ENCODE peak calls at places on chromosome 13, in five cellular contexts. H is K562, K is pancreas, T is left ventricle myocardium inferior, A is fibroblast of mammary gland. B is an unnamed sample.
A peak's percentile ranks its signal among the peaks of the same experiment; 100 is the strongest.

GRCh38 chr13:43545317-43545874 is 241.4 kb downstream of the ENOX1 start:
- DNase-seq in H (no peak), K (no peak), T (peak; percentile 25), A (peak; percentile 87), B (no peak)

GRCh38 chr13:106500450-106500849 is 35.0 kb downstream of the EFNB2 start:
- DNase-seq in H (no peak), K (no peak), T (no peak), A (no peak), B (no peak)

GRCh38 chr13:20395061-20395916 is 130.4 kb downstream of the CRYL1 start:
- DNase-seq in H (no peak), K (no peak), T (no peak), A (no peak), B (no peak)

GRCh38 chr13:49429061-49429460 is 14.8 kb downstream of the CAB39L start:
- DNase-seq in H (no peak), K (no peak), T (no peak), A (no peak), B (no peak)

GRCh38 chr13:26067601-26068000 is 15.8 kb upstream of the SHISA2 start:
- DNase-seq in H (no peak), K (no peak), T (no peak), A (no peak), B (no peak)

GRCh38 chr13:27424246-27425150 is at the start of gene GTF3A:
- DNase-seq in H (peak; percentile 92), K (peak; percentile 91), T (peak; percentile 83), A (peak; percentile 77), B (peak; percentile 89)

GRCh38 chr13:40094056-40094455 is 438.6 kb downstream of the COG6 start:
- DNase-seq in H (no peak), K (no peak), T (no peak), A (no peak), B (no peak)

GRCh38 chr13:110396913-110397379 is 89.9 kb downstream of the COL4A2 start:
- DNase-seq in H (no peak), K (peak; percentile 55), T (peak; percentile 87), A (peak; percentile 100), B (peak; percentile 89)

GRCh38 chr13:106649495-106649894 is 81.6 kb upstream of the ARGLU1 start:
- DNase-seq in H (no peak), K (no peak), T (no peak), A (no peak), B (no peak)

GRCh38 chr13:50844181-50844875 is 836 bp upstream of the DLEU7 start:
- DNase-seq in H (no peak), K (no peak), T (no peak), A (no peak), B (no peak)

GRCh38 chr13:105908581-105908980 is 626.9 kb downstream of the EFNB2 start:
- DNase-seq in H (no peak), K (no peak), T (no peak), A (no peak), B (no peak)

GRCh38 chr13:110216403-110217041 is 90.4 kb downstream of the COL4A1 start:
- DNase-seq in H (no peak), K (no peak), T (no peak), A (peak; percentile 83), B (peak; percentile 46)

GRCh38 chr13:58369941-58370340 is 738.4 kb downstream of the PCDH17 start:
- DNase-seq in H (no peak), K (no peak), T (no peak), A (no peak), B (no peak)

GRCh38 chr13:107865643-107866006 is 349.7 kb downstream of the LIG4 start:
- DNase-seq in H (no peak), K (no peak), T (no peak), A (no peak), B (no peak)

GRCh38 chr13:35733832-35734231 is 257.3 kb upstream of the MAB21L1 start:
- DNase-seq in H (no peak), K (no peak), T (no peak), A (peak; percentile 73), B (no peak)

GRCh38 chr13:66087149-66087780 is 1142.9 kb downstream of the PCDH9 start:
- DNase-seq in H (no peak), K (no peak), T (no peak), A (no peak), B (no peak)

GRCh38 chr13:23339225-23339624 is 94.3 kb downstream of the SACS start:
- DNase-seq in H (no peak), K (no peak), T (no peak), A (no peak), B (no peak)

GRCh38 chr13:112894673-112895481 is 74.1 kb upstream of the MCF2L start:
- DNase-seq in H (no peak), K (no peak), T (peak; percentile 17), A (no peak), B (no peak)

GRCh38 chr13:66689628-66690027 is 540.5 kb downstream of the PCDH9 start:
- DNase-seq in H (no peak), K (no peak), T (no peak), A (peak; percentile 37), B (no peak)

GRCh38 chr13:88071371-88071770 is 400.2 kb downstream of the SLITRK5 start:
- DNase-seq in H (no peak), K (no peak), T (no peak), A (no peak), B (no peak)

GRCh38 chr13:40897058-40897457 is 107.6 kb downstream of the SLC25A15 start:
- DNase-seq in H (no peak), K (no peak), T (no peak), A (no peak), B (no peak)

GRCh38 chr13:43831088-43831487 is 44.3 kb upstream of the ENOX1 start:
- DNase-seq in H (no peak), K (no peak), T (no peak), A (peak; percentile 85), B (no peak)

GRCh38 chr13:64234255-64234654 is 2818.6 kb upstream of the PCDH20 start:
- DNase-seq in H (no peak), K (no peak), T (no peak), A (peak; percentile 47), B (no peak)

GRCh38 chr13:39810091-39810877 is 154.8 kb downstream of the COG6 start:
- DNase-seq in H (no peak), K (no peak), T (no peak), A (peak; percentile 2), B (no peak)

GRCh38 chr13:113565526-113566226 is 18.9 kb upstream of the TFDP1 start:
- DNase-seq in H (no peak), K (no peak), T (no peak), A (no peak), B (no peak)

GRCh38 chr13:19150712-19151228 is 30.9 kb downstream of the TUBA3C start:
- DNase-seq in H (no peak), K (no peak), T (no peak), A (no peak), B (peak; percentile 66)

GRCh38 chr13:110978390-110978789 is 63.5 kb upstream of the ANKRD10 start:
- DNase-seq in H (no peak), K (no peak), T (no peak), A (no peak), B (no peak)

GRCh38 chr13:112928958-112929777 is 39.8 kb upstream of the MCF2L start:
- DNase-seq in H (no peak), K (peak; percentile 47), T (no peak), A (peak; percentile 47), B (no peak)

GRCh38 chr13:98480915-98481510 is 95.9 kb downstream of the STK24 start:
- DNase-seq in H (peak; percentile 75), K (no peak), T (peak; percentile 60), A (peak; percentile 23), B (no peak)

GRCh38 chr13:44497801-44498200 is 78.3 kb downstream of the TSC22D1 start:
- DNase-seq in H (no peak), K (no peak), T (no peak), A (no peak), B (no peak)

DNA sequence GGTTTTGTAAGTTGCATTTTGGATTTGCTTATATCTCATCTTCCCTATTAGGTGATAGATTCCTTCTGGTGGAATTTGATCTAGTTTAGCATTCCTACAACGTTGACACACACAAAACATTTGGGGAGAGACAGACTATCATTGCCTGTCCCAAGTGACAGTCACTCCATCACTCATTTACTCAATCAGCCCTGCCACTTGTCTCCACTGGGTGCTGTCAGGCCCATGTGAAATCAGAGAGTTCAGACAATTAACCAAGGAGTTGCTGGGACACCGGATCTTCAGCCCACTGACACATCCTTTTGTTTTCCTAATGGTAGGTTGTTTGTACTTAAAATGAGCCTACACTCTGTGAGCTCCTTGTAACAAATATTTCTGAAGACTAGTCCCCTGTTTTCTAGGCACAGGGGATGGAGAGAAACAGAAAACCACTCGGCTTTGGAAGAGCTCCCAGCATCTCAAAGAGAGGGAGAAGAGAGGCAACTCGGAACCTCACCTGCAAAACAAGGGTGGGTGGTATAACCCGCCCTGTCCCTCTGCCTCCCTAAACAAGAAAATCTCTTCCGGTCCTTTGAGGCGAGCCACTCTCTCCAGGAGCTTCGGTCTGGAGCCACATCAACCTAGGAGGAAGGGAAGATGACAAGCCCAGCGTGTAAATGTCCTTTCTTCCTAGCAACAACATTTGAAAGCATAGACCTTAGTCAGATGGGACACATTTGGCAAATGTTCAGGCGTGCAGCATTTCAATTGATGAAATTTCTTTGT is 440.9 kb upstream of the KLF12 start:
- DNase-seq in H (no peak), K (no peak), T (no peak), A (no peak), B (no peak)
- TF ChIP-seq CTCF in H (no peak), K (no peak), T (no peak), A (no peak), B (no peak)

DNA sequence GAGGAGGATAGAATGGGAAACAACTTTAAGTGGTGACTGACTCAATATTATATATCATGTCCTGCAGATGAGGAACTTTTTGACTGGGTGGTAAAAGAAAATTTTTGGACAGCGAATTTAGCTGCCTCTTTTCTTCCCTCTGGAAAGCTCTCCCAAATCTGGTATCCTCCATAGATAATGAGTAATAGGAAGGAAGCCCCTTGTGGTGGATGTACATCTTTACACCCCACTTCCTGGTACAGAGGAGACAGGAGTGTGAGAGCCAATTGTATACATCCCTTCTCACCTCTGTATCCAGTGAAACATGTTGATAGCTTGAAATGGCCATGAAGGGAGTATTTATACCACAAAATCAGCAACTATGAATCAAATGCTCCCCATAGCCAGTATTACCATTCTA is 17.2 kb upstream of the TDRD3 start:
- DNase-seq in H (no peak), K (no peak), T (no peak), A (no peak), B (no peak)
- TF ChIP-seq CTCF in H (no peak), K (no peak), T (no peak), A (peak; percentile 8), B (no peak)

GRCh38 chr13:72782717-72783116 is 784 bp downstream of the PIBF1 start:
- DNase-seq in H (no peak), K (no peak), T (no peak), A (peak; percentile 35), B (no peak)

GRCh38 chr13:72781461-72782439 is at the start of the genes DIS3 and PIBF1:
- DNase-seq in H (peak; percentile 92), K (peak; percentile 97), T (peak; percentile 97), A (peak; percentile 97), B (peak; percentile 98)
- TF ChIP-seq CTCF in H (no peak), K (no peak), T (peak; percentile 16), A (no peak), B (no peak)

DNA sequence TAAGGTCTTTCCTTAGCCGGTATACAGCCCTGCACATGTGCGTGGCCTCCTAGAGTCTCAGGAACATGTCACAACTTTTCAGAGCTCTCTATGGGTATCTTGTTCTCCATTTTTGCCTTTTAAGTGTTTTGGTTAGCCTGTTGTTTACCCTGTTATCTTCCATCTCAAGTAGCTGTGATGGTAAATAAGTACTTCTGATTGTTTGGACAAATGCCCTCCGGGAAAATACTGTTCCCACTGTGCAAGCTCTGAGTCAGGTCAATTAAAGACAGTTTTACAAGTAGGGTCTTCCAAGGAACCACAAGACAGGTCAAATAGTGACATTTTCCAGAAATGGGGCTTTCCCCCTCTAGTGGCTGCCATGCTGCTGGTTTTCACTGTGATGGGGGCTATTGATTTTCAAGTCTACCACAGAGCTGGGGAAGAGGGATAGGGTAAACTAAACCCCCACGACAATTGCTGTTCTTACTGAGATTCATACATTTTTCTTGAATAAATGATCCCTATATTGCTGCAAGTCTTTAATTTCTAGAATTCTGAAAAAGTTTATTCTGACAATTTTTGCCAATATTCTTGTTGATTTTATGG is 109.5 kb downstream of the TM9SF2 start:
- DNase-seq in H (no peak), K (no peak), T (no peak), A (no peak), B (no peak)
- TF ChIP-seq CTCF in H (peak; percentile 46), K (no peak), T (no peak), A (peak; percentile 29), B (no peak)